ENCODE peak calls at places on chromosomes 16 and 17, in four cellular contexts. W is AG04450, P is hepatocyte, I is upper lobe of right lung. O is an unnamed sample.

GRCh38 chr16:88282221-88283041 is 100.3 kb upstream of the ZNF469 start:
- DNase-seq in P (peak), W (peak), I (no peak), O (no peak)

GRCh38 chr16:88468289-88469129 is 15.4 kb downstream of the ZFPM1 start:
- DNase-seq in I (no peak), P (no peak), W (no peak), O (peak)

GRCh38 chr17:80187493-80187892 is 17.7 kb downstream of the CARD14 start:
- DNase-seq in W (no peak), P (no peak), I (peak), O (no peak)

GRCh38 chr17:49193513-49194296 is 16.7 kb downstream of the GNGT2 start:
- DNase-seq in I (no peak), W (no peak), P (peak), O (peak)

GRCh38 chr17:74870512-74870911 is 2.3 kb downstream of the FDXR start:
- DNase-seq in P (no peak), I (no peak), W (no peak), O (no peak)

GRCh38 chr16:35596467-35596866 is 2137.1 kb downstream of the TP53TG3F start:
- DNase-seq in P (no peak), W (no peak), I (no peak), O (no peak)

GRCh38 chr16:15701975-15702970 is 52.2 kb downstream of the NDE1 start:
- DNase-seq in P (no peak), I (no peak), W (no peak), O (no peak)

GRCh38 chr16:65767125-65767524 is 599.4 kb upstream of the CDH5 start:
- DNase-seq in I (no peak), P (no peak), W (no peak), O (peak)

GRCh38 chr17:40553694-40554534 is 11.4 kb downstream of the CCR7 start:
- DNase-seq in P (no peak), I (peak), W (no peak), O (no peak)

GRCh38 chr16:11797957-11798299 is 870 bp upstream of the ZC3H7A start:
- DNase-seq in P (no peak), W (no peak), I (no peak), O (no peak)

GRCh38 chr16:65808735-65809134 is 557.8 kb upstream of the CDH5 start:
- DNase-seq in I (no peak), W (no peak), P (no peak), O (no peak)

GRCh38 chr17:56599093-56599492 is 5.6 kb downstream of the NOG start:
- DNase-seq in I (no peak), W (no peak), P (no peak), O (no peak)

GRCh38 chr17:30222741-30223175 is 12.7 kb downstream of the SLC6A4 start:
- DNase-seq in P (peak), W (no peak), I (no peak), O (no peak)

GRCh38 chr16:62014534-62014933 is 21.7 kb downstream of the CDH8 start:
- DNase-seq in I (no peak), P (no peak), W (no peak), O (no peak)

GRCh38 chr17:47999612-48000011 is 28.7 kb downstream of the CDK5RAP3 start:
- DNase-seq in W (no peak), I (no peak), P (no peak), O (no peak)

GRCh38 chr16:83698964-83699363 is 108.8 kb upstream of the HSBP1 start:
- DNase-seq in W (no peak), I (no peak), P (no peak), O (no peak)

GRCh38 chr16:4778050-4778392 is 10.1 kb downstream of the SEPTIN12 start:
- DNase-seq in I (no peak), W (no peak), P (no peak), O (no peak)

GRCh38 chr16:47008174-47008573 is 34.7 kb upstream of the DNAJA2 start:
- DNase-seq in W (no peak), I (no peak), P (no peak), O (no peak)

GRCh38 chr17:40909755-40910154 is 24.7 kb upstream of the KRT20 start:
- DNase-seq in W (peak), I (no peak), P (peak), O (no peak)

GRCh38 chr17:72432143-72432604 is 311.4 kb downstream of the SOX9 start:
- DNase-seq in W (peak), I (no peak), P (no peak), O (no peak)

GRCh38 chr17:61617261-61617660 is 26.2 kb upstream of the NACA2 start:
- DNase-seq in I (no peak), P (no peak), W (no peak), O (no peak)

GRCh38 chr17:80724723-80725388 is 180.2 kb downstream of the RPTOR start:
- DNase-seq in P (peak), W (no peak), I (no peak), O (no peak)

GRCh38 chr17:62965149-62965648 is 836 bp upstream of the TANC2 start:
- DNase-seq in W (no peak), P (no peak), I (no peak), O (peak)
- H3K27ac ChIP-seq in W (peak), P (peak), I (peak), O (no peak)

GRCh38 chr17:21368545-21369246 is 7.5 kb upstream of the KCNJ12 start:
- DNase-seq in W (no peak), I (no peak), P (no peak), O (no peak)
- TF ChIP-seq CTCF in W (no peak), I (no peak), P (no peak), O (no peak)

DNA sequence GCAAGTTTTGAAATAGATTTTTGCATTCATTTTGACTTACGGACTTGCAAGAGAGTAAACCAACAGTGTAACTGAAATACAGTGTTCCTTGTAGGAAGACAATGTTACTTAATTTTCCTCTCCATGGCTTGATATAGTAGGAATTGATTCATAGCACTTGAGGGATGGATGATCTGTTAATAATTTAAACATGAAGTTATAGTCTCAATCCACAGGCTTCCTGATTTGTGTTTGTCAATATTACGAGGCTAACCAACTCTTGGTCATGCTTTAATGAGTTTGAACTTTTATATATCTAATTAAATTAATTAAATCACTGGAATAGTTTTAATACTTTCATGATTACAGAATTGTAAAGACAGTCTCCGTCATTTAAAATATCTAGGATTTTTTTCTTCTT is 112.0 kb upstream of the HAS3 start:
- DNase-seq in P (no peak), W (no peak), I (no peak), O (no peak)
- H3K27ac ChIP-seq in P (peak), W (no peak), I (no peak), O (no peak)

GRCh38 chr16:20803561-20804214 is 2.6 kb downstream of the ERI2 start:
- DNase-seq in P (no peak), W (no peak), I (no peak), O (no peak)

GRCh38 chr16:20803192-20803560 is 3.1 kb downstream of the ERI2 start:
- DNase-seq in I (no peak), W (no peak), P (no peak), O (no peak)

GRCh38 chr16:20801278-20801677 is 5.0 kb downstream of the ERI2 start:
- DNase-seq in I (no peak), P (no peak), W (no peak), O (no peak)

GRCh38 chr16:20799599-20799998 is 6.7 kb downstream of the ERI2 start:
- DNase-seq in P (peak), I (no peak), W (no peak), O (peak)

GRCh38 chr16:20798364-20798763 is 7.9 kb downstream of the ERI2 start:
- DNase-seq in I (no peak), P (no peak), W (no peak), O (no peak)
- TF ChIP-seq CTCF in I (no peak), P (no peak), W (no peak), O (no peak)

GRCh38 chr16:29812754-29813643 is 1.0 kb downstream of the PRRT2 start:
- DNase-seq in I (no peak), P (no peak), W (no peak), O (no peak)

GRCh38 chr16:29815793-29816693 is at the start of gene PAGR1:
- DNase-seq in I (peak), W (peak), P (peak), O (peak)

GRCh38 chr16:29815032-29815721 is 775 bp upstream of the PAGR1 start:
- DNase-seq in W (no peak), P (peak), I (peak), O (peak)

GRCh38 chr16:29813644-29814562 is 1.9 kb downstream of the PRRT2 start:
- DNase-seq in P (no peak), I (no peak), W (no peak), O (no peak)

GRCh38 chr16:29814592-29814991 is 1.4 kb upstream of the PAGR1 start:
- DNase-seq in P (no peak), W (no peak), I (no peak), O (peak)
- H3K27ac ChIP-seq in P (no peak), W (peak), I (peak), O (peak)